ENCODE peak calls at places on chromosomes 4 and X, in seven cellular contexts. S is heart left ventricle, K is fibroblast of lung, H is adrenal gland, E is right lobe of liver, L is endodermal cell, Y is astrocyte. U is an unnamed sample. For H3K4me1, the result is how much of the 10 kb centered on the place peaks cover.

GRCh38 chr4:26197018-26197779 is 123.6 kb upstream of the RBPJ start:
- DNase-seq in L (no peak), H (no peak), Y (peak), E (no peak), K (peak), S (no peak), U (no peak)

GRCh38 chr4:77022581-77023133 is 53.1 kb downstream of the CCNI start:
- DNase-seq in H (no peak), E (no peak), S (no peak), Y (peak), K (peak), L (peak), U (no peak)

GRCh38 chrX:8939344-8939743 is 94.6 kb downstream of the FAM9B start:
- DNase-seq in K (no peak), S (no peak), E (no peak), Y (no peak), L (no peak), H (no peak), U (no peak)

GRCh38 chr4:37822220-37822619 is 4.3 kb upstream of the PGM2 start:
- DNase-seq in K (no peak), S (no peak), H (no peak), Y (no peak), L (no peak), E (no peak), U (no peak)

GRCh38 chr4:76067652-76068286 is 6.7 kb upstream of the ART3 start:
- DNase-seq in H (peak), Y (peak), S (peak), K (peak), L (peak), E (no peak), U (peak)

GRCh38 chrX:109925656-109926055 is 77.3 kb upstream of the TMEM164 start:
- DNase-seq in Y (no peak), H (no peak), S (no peak), K (no peak), L (no peak), E (no peak), U (no peak)

GRCh38 chrX:51608071-51608470 is 10.6 kb downstream of the CENPVL3 start:
- DNase-seq in S (no peak), L (no peak), E (no peak), Y (peak), H (no peak), K (peak), U (no peak)

GRCh38 chr4:145196747-145197146 is 16.4 kb upstream of the OTUD4 start:
- DNase-seq in K (no peak), E (no peak), H (peak), L (no peak), Y (no peak), S (no peak), U (no peak)

GRCh38 chr4:8648816-8649630 is 56.5 kb downstream of the CPZ start:
- DNase-seq in S (no peak), Y (no peak), K (no peak), L (peak), E (peak), H (no peak), U (no peak)

GRCh38 chrX:31279359-31279758 is 207.5 kb upstream of the FTHL17 start:
- DNase-seq in K (peak), H (no peak), L (peak), E (no peak), S (no peak), Y (no peak), U (no peak)

GRCh38 chr4:161457311-161457710 is 706.5 kb downstream of the FSTL5 start:
- DNase-seq in H (no peak), L (no peak), E (no peak), S (no peak), Y (peak), K (peak), U (no peak)

GRCh38 chr4:94419956-94420355 is 31.8 kb upstream of the PDLIM5 start:
- DNase-seq in K (peak), Y (peak), E (no peak), S (no peak), L (no peak), H (no peak), U (no peak)

GRCh38 chrX:53186363-53186762 is 38.6 kb downstream of the KDM5C start:
- DNase-seq in H (no peak), S (no peak), K (peak), L (no peak), E (no peak), Y (peak), U (no peak)

GRCh38 chrX:130840345-130840744 is 62.7 kb downstream of the ENOX2 start:
- DNase-seq in E (no peak), K (no peak), H (no peak), L (no peak), Y (no peak), S (no peak), U (no peak)

GRCh38 chr4:20698382-20698781 is 1.9 kb upstream of the PACRGL start:
- DNase-seq in S (no peak), K (no peak), L (no peak), H (no peak), Y (no peak), E (no peak), U (no peak)

GRCh38 chr4:93829531-93830089 is 1.1 kb downstream of the ATOH1 start:
- DNase-seq in E (no peak), S (no peak), K (no peak), L (peak), H (no peak), Y (no peak), U (no peak)

GRCh38 chr4:128979934-128980333 is 113.4 kb downstream of the SCLT1 start:
- DNase-seq in H (peak), S (no peak), K (peak), Y (peak), L (no peak), E (no peak), U (no peak)

GRCh38 chr4:177079327-177079726 is 230.3 kb upstream of the NEIL3 start:
- DNase-seq in H (no peak), K (no peak), L (peak), E (no peak), Y (no peak), S (no peak), U (no peak)

GRCh38 chr4:26749867-26750266 is 110.8 kb upstream of the STIM2 start:
- DNase-seq in H (no peak), K (no peak), L (no peak), S (no peak), Y (no peak), E (no peak), U (no peak)

GRCh38 chr4:82429728-82430192 is 502 bp downstream of the HNRNPDL start:
- DNase-seq in E (no peak), H (no peak), S (no peak), Y (peak), K (peak), L (no peak), U (no peak)

GRCh38 chrX:34859191-34859590 is 83.4 kb upstream of the FAM47B start:
- DNase-seq in S (no peak), E (no peak), Y (no peak), K (no peak), L (no peak), H (no peak), U (no peak)

GRCh38 chr4:157265281-157265680 is 44.8 kb downstream of the GRIA2 start:
- DNase-seq in H (no peak), L (peak), K (peak), Y (peak), S (no peak), E (no peak), U (no peak)

GRCh38 chrX:114038358-114038757 is 545.5 kb upstream of the HTR2C start:
- DNase-seq in L (no peak), K (no peak), H (no peak), E (no peak), Y (no peak), S (no peak), U (no peak)

GRCh38 chr4:76639292-76639691 is 204.3 kb downstream of the SHROOM3 start:
- DNase-seq in H (no peak), S (no peak), E (no peak), Y (no peak), K (no peak), L (no peak), U (no peak)

GRCh38 chr4:81518762-81519427 is 47.2 kb upstream of the RASGEF1B start:
- DNase-seq in H (no peak), Y (no peak), K (no peak), L (no peak), E (no peak), S (no peak), U (no peak)

GRCh38 chr4:80305466-80305865 is 30.1 kb upstream of the CFAP299 start:
- DNase-seq in K (peak), E (no peak), H (no peak), S (no peak), L (no peak), Y (peak), U (no peak)

GRCh38 chr4:152010680-152011079 is 249.9 kb upstream of the GATB start:
- DNase-seq in S (no peak), Y (no peak), L (no peak), H (no peak), K (no peak), E (no peak), U (no peak)

GRCh38 chr4:99574530-99575314 is at the start of gene MTTP:
- DNase-seq in K (no peak), E (peak), S (no peak), L (no peak), H (no peak), Y (no peak), U (no peak)

GRCh38 chr4:27194599-27194998 is 334.0 kb downstream of the STIM2 start:
- DNase-seq in L (no peak), K (no peak), E (no peak), H (no peak), Y (no peak), S (no peak), U (no peak)

GRCh38 chrX:25175171-25175570 is 159.4 kb upstream of the ARX start:
- DNase-seq in S (no peak), L (no peak), H (no peak), Y (no peak), K (no peak), E (no peak), U (no peak)

GRCh38 chrX:109270580-109271484 is 211.1 kb downstream of the GUCY2F start:
- DNase-seq in S (no peak), K (peak), E (no peak), H (no peak), Y (peak), L (no peak), U (no peak)

GRCh38 chr4:86338521-86338920 is 21.3 kb downstream of the MAPK10 start:
- DNase-seq in K (peak), Y (peak), E (no peak), H (no peak), S (no peak), L (no peak), U (no peak)

GRCh38 chr4:121707344-121707743 is 10.6 kb upstream of the ANXA5 start:
- DNase-seq in Y (no peak), H (no peak), K (no peak), S (no peak), E (no peak), L (no peak), U (no peak)

GRCh38 chrX:7606253-7606652 is 236.7 kb upstream of the VCX start:
- DNase-seq in H (no peak), K (no peak), L (no peak), S (no peak), E (no peak), Y (no peak), U (no peak)

GRCh38 chrX:71106427-71106826 is at the start of gene CXorf65:
- DNase-seq in H (no peak), E (no peak), Y (no peak), S (no peak), L (no peak), K (no peak), U (no peak)

GRCh38 chrX:68018248-68019203 is 414.8 kb downstream of the OPHN1 start:
- DNase-seq in E (peak), K (peak), L (peak), S (peak), H (peak), Y (no peak), U (peak)

GRCh38 chr4:86286729-86287128 is 73.1 kb downstream of the MAPK10 start:
- DNase-seq in S (no peak), Y (no peak), H (no peak), E (no peak), L (no peak), K (peak), U (no peak)

GRCh38 chr4:156615066-156615514 is 356.5 kb downstream of the PDGFC start:
- DNase-seq in K (peak), S (no peak), Y (peak), E (no peak), L (no peak), H (no peak), U (no peak)

GRCh38 chr4:140312101-140312500 is 61.3 kb upstream of the SCOC start:
- DNase-seq in L (no peak), H (no peak), E (no peak), Y (no peak), K (no peak), S (no peak), U (no peak)

DNA sequence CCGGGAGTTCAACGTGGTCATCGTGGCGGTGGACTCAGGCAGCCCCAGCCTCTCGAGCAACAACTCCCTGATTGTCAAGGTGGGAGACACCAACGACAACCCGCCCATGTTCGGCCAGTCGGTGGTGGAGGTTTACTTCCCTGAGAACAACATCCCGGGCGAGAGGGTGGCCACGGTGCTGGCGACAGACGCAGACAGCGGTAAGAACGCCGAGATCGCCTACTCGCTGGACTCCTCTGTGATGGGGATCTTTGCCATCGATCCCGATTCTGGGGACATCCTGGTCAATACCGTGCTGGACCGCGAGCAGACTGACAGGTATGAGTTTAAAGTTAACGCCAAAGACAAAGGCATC is 2.7 kb downstream of the PCDH7 start:
- DNase-seq in S (no peak), Y (no peak), H (peak), L (peak), K (peak), E (no peak), U (peak)
- H3K4me3 ChIP-seq in S (peak), Y (peak), H (no peak), L (peak), K (peak), E (peak), U (no peak)

GRCh38 chr4:137543650-137544049 is 11.4 kb upstream of the PCDH18 start:
- DNase-seq in Y (no peak), L (no peak), E (no peak), H (no peak), K (no peak), S (no peak), U (no peak)

GRCh38 chr4:137541181-137541580 is 8.9 kb upstream of the PCDH18 start:
- DNase-seq in S (no peak), E (no peak), Y (no peak), K (peak), H (no peak), L (no peak), U (no peak)

GRCh38 chr4:137541866-137542648 is 9.8 kb upstream of the PCDH18 start:
- DNase-seq in S (no peak), Y (no peak), L (no peak), H (no peak), E (no peak), K (peak), U (no peak)

GRCh38 chr4:137545461-137545861 is 13.2 kb upstream of the PCDH18 start:
- DNase-seq in H (no peak), K (peak), E (no peak), S (no peak), L (no peak), Y (peak), U (no peak)

GRCh38 chr4:137543198-137543597 is 10.9 kb upstream of the PCDH18 start:
- DNase-seq in S (no peak), L (peak), Y (no peak), K (no peak), H (no peak), E (no peak), U (no peak)
- H3K4me1 ChIP-seq in S (under half), L (under half), Y (under half), K (under half), H (under half), E (under half), U (under half)

DNA sequence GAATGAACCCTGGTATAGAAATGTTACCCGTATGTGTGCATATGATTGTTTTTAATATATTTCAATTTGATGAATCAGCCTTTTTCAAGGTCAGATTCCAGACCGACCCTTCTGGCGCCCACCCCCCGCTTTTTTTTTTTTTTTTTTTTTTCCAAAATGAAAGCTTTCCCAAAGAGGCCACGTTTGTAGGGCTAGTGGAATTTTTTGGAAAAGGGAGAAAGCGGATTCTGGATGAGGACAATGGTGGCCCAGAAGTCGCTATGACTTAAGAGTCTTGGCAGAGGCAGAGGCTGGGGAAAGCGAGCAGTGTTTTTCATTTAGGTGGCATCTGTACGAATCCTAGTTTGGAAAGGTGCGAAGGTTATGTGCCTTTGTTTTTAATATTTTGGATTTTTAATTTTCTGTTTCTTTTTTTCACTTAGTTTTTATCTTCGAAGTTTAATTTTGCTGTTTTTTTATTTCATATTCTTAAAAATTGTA is 14.6 kb downstream of the NDUFB11 start:
- DNase-seq in H (no peak), Y (no peak), S (no peak), L (no peak), K (no peak), E (no peak), U (no peak)
- H3K4me3 ChIP-seq in H (peak), Y (peak), S (peak), L (peak), K (peak), E (peak), U (no peak)

DNA sequence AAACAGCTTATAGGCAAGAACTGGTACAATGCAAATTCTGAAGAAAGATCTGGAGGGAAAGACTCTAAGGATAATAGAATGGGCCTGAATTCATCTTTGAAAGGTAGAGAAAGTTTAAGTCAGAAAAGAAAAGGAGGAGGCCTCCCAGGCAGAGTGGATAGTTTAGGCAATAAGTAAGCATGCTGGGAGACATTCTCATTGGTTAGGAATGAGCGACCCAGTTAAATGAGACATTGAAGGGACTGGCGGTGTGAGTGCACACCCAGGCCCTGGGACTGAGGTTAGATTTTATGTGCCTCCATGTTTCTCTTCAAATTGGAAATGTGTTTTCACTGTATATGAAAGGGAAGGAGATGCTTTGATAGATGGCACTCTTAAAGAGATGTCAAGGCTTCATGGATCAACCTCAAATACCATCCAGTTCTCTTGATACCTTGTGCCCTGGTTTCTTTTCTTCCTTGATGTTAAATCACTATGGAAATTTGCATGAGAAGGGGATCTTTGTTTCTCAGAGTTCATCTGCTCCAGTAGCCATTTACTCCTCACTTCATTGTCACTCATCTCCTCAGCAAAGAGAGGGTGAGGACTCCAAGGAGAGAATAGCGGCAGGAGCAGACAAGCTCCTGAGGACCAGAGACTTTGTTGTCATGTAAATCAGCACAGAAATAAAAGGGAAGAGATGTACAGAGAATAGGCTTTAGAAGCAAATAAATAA is 584.2 kb upstream of the INTU start:
- DNase-seq in S (no peak), E (no peak), H (no peak), L (no peak), Y (peak), K (peak), U (no peak)
- H3K4me1 ChIP-seq in S (under half), E (under half), H (under half), L (under half), Y (under half), K (under half), U (under half)

DNA sequence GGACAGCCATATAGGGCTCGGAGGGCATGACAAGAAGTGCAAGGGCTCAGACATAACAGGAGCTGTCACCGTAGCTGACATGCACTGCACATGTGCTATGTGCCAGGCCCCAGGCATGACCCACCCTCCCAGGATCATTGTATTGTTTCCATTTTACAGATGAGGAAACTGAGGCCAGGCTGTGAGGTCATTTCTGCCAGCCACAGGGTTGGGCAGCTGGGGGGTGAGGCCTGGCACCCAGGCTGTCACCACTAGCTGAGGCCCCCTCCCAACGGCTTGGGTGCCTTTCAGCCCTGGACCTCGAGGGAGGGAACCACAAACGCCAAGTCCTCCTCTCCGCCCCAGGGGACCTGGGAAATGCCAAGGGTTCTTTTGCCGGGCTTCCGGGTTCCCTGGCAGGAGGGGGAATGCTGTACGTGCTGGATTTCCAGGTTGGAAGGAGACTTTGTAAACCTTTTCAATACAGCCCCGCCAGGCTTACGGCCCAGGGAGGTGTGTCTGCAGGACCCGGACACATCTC is 12.6 kb downstream of the TREX2 start:
- DNase-seq in K (no peak), L (no peak), E (no peak), Y (no peak), H (no peak), S (no peak), U (no peak)
- H3K4me3 ChIP-seq in K (no peak), L (no peak), E (no peak), Y (no peak), H (no peak), S (no peak), U (no peak)

DNA sequence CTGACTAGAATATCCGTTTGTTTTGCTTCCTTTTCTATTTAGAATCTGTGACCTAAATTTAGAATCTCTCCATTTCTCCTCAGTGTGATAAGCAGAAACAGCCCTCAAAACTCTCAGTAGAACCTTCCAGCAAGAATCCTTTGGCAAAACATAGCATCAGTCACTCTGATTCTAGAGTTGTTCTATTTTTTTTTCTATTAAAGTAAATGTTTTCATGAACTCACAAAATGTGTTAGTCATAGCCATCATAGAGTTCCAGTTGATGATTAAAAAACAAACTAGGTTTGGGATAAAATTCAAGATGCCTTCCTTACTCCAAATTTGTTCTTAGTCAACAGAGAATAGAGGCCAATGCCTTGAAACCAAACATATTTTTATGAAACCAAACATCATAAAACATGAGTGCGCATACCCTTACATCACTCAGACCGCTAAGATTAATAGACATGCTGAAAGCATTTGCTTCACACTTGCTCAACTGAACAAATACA is 13.2 kb upstream of the C1QTNF7 start:
- DNase-seq in E (no peak), L (no peak), H (no peak), Y (peak), S (no peak), K (peak), U (no peak)
- H3K4me1 ChIP-seq in E (under half), L (under half), H (under half), Y (under half), S (under half), K (under half), U (under half)

U was measured in mucosa of descending colon.